ENCODE peak calls at places on chromosome 18, in seven cellular contexts. O is aorta, E is GM23248, S is heart right ventricle, N is fibroblast of lung, P is A673, W is colonic mucosa. A is an unnamed sample.

GRCh38 chr18:8946046-8946838 is 156.3 kb upstream of the NDUFV2 start:
- DNase-seq in N (peak), E (peak), O (no peak), P (no peak), W (no peak), S (no peak), A (peak)

GRCh38 chr18:79690586-79691482 is 11.2 kb downstream of the CTDP1 start:
- DNase-seq in E (no peak), N (no peak), S (no peak), W (no peak), O (no peak), P (no peak), A (no peak)

GRCh38 chr18:53153281-53153680 is 813.3 kb downstream of the DCC start:
- DNase-seq in W (no peak), S (no peak), E (no peak), O (no peak), P (peak), N (no peak), A (no peak)

GRCh38 chr18:60411715-60412114 is 39.1 kb upstream of the MC4R start:
- DNase-seq in O (no peak), S (no peak), N (no peak), W (no peak), E (no peak), P (peak), A (no peak)

GRCh38 chr18:25736516-25736915 is 353.9 kb downstream of the SS18 start:
- DNase-seq in E (no peak), O (no peak), N (no peak), W (no peak), S (no peak), P (no peak), A (no peak)

GRCh38 chr18:9683418-9684396 is 24.4 kb upstream of the RAB31 start:
- DNase-seq in O (no peak), W (no peak), N (peak), P (peak), S (peak), E (peak), A (peak)

GRCh38 chr18:20971886-20972267 is 139.7 kb downstream of the ROCK1 start:
- DNase-seq in N (peak), W (no peak), E (peak), P (peak), S (no peak), O (no peak), A (no peak)

GRCh38 chr18:3140986-3141639 is 78.7 kb downstream of the MYOM1 start:
- DNase-seq in E (no peak), W (no peak), S (no peak), O (no peak), N (no peak), P (no peak), A (no peak)

GRCh38 chr18:43367895-43368294 is 90.6 kb upstream of the SYT4 start:
- DNase-seq in S (no peak), P (no peak), N (no peak), W (no peak), O (no peak), E (no peak), A (no peak)

GRCh38 chr18:51361130-51361860 is 163.8 kb upstream of the MEX3C start:
- DNase-seq in N (no peak), S (peak), O (no peak), W (no peak), P (peak), E (no peak), A (no peak)

GRCh38 chr18:8480506-8481328 is 128.5 kb upstream of the RAB12 start:
- DNase-seq in O (no peak), P (peak), W (no peak), N (peak), S (peak), E (peak), A (no peak)

GRCh38 chr18:72738136-72738535 is 129.7 kb downstream of the NETO1 start:
- DNase-seq in W (no peak), S (no peak), N (no peak), P (no peak), O (no peak), E (no peak), A (no peak)

GRCh38 chr18:295756-296155 is 27.9 kb upstream of the THOC1 start:
- DNase-seq in E (peak), W (no peak), O (no peak), P (no peak), S (no peak), N (no peak), A (no peak)

GRCh38 chr18:75697493-75697892 is 270.0 kb upstream of the SMIM21 start:
- DNase-seq in W (no peak), N (no peak), O (no peak), P (no peak), E (no peak), S (no peak), A (no peak)

GRCh38 chr18:53946561-53946960 is 277.9 kb downstream of the MBD2 start:
- DNase-seq in N (no peak), W (no peak), E (peak), P (no peak), O (no peak), S (no peak), A (peak)

GRCh38 chr18:79624356-79624961 is 55.1 kb upstream of the CTDP1 start:
- DNase-seq in N (no peak), E (no peak), S (no peak), W (no peak), P (no peak), O (no peak), A (no peak)

GRCh38 chr18:22846088-22846683 is 86.9 kb upstream of the RBBP8 start:
- DNase-seq in E (peak), P (peak), O (no peak), W (no peak), S (no peak), N (peak), A (no peak)

GRCh38 chr18:62954341-62954740 is 239.0 kb downstream of the PHLPP1 start:
- DNase-seq in W (no peak), S (no peak), P (no peak), E (no peak), N (no peak), O (no peak), A (no peak)

GRCh38 chr18:10798727-10799435 is 273.1 kb downstream of the NAPG start:
- DNase-seq in W (no peak), P (no peak), N (peak), S (no peak), O (no peak), E (peak), A (no peak)

GRCh38 chr18:69261436-69261835 is 139.3 kb upstream of the DOK6 start:
- DNase-seq in W (no peak), P (no peak), S (no peak), E (no peak), N (no peak), O (no peak), A (no peak)

GRCh38 chr18:46820863-46821262 is 64.0 kb upstream of the ST8SIA5 start:
- DNase-seq in S (peak), O (no peak), P (no peak), N (no peak), E (no peak), W (no peak), A (no peak)

GRCh38 chr18:35566019-35566418 is 15.5 kb upstream of the GALNT1 start:
- DNase-seq in S (no peak), W (no peak), E (no peak), N (no peak), P (no peak), O (no peak), A (no peak)

GRCh38 chr18:13616525-13617035 is 109.8 kb downstream of the FAM210A start:
- DNase-seq in W (no peak), N (no peak), O (no peak), E (no peak), S (no peak), P (no peak), A (no peak)

GRCh38 chr18:61735564-61736102 is 157.2 kb downstream of the RNF152 start:
- DNase-seq in N (no peak), E (no peak), S (no peak), O (no peak), P (no peak), W (peak), A (no peak)

DNA sequence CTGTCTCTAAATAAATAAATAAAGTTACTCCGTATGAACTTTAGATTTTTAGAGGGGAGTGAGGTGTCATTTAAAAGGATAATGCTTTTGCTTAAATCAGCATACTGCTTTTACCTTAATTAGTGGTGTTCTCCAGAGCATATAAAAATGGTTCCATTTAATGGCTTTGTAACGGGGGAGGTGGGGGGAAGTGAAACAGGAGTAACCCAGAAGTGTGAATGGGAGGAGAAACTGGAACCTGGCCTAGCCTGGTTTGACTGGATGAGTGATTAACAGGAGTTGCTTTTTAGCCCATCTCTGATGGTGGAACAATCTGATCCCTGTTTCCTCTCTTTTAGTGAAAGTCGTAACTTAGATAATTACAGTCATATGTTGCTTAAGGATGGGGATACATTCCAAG is 1.6 kb downstream of the CNDP2 start:
- DNase-seq in E (peak), O (no peak), S (no peak), W (no peak), P (no peak), N (no peak), A (no peak)
- H3K4me3 ChIP-seq in E (peak), O (no peak), S (no peak), W (no peak), P (no peak), N (no peak), A (no peak)

GRCh38 chr18:14925281-14925709 is 177.3 kb downstream of the ANKRD30B start:
- DNase-seq in N (peak), E (no peak), P (no peak), S (no peak), W (no peak), O (no peak), A (no peak)
- H3K4me3 ChIP-seq in N (no peak), E (no peak), P (no peak), S (no peak), W (no peak), O (no peak), A (no peak)

GRCh38 chr18:11891737-11892136 is 16.4 kb downstream of the MPPE1 start:
- DNase-seq in O (no peak), W (no peak), P (no peak), E (no peak), N (no peak), S (no peak), A (no peak)

GRCh38 chr18:11887305-11888262 is 20.5 kb downstream of the MPPE1 start:
- DNase-seq in P (no peak), O (no peak), W (peak), S (no peak), N (no peak), E (no peak), A (no peak)

GRCh38 chr18:11889284-11889683 is 18.8 kb downstream of the MPPE1 start:
- DNase-seq in O (no peak), S (no peak), W (no peak), N (no peak), E (no peak), P (no peak), A (no peak)

GRCh38 chr18:11886629-11887028 is 21.5 kb downstream of the MPPE1 start:
- DNase-seq in N (no peak), E (no peak), S (no peak), O (no peak), W (no peak), P (no peak), A (no peak)

GRCh38 chr18:11888726-11889125 is 19.4 kb downstream of the MPPE1 start:
- DNase-seq in N (no peak), S (no peak), O (no peak), P (no peak), W (no peak), E (no peak), A (no peak)
- H3K4me3 ChIP-seq in N (no peak), S (no peak), O (no peak), P (no peak), W (no peak), E (no peak), A (no peak)

DNA sequence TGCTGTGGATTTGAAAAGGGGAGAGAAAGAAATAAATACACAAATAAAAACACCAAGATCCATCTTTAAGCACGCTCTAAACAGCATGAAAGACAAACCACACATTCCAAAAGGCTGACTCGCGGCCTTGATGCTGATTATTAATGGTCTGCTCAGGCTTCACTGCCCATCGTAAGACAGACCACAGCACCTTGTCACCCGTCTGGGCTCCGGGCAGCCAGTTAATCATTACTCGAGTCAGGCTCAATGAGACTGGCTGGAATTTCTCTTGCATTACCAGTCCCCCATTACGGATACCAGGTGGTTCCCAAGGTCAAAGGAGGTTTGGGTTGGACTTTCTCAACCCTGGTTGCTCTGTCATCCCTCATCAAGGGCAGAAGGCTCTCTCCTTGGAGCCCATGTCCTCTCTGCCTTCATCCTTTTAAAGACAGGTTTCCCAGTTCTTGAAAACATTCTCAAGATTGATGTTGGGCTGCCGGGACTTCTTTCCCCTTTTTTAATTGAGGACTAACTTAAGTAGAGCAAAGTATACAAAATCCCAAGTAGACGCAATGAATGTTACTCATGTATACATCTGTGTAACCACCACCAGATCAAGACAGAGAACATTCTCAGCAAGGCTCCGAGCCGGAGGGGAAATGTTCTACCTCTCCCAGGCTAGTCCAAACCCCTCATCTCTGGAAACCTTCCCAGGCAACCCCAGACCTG is 8.1 kb downstream of the SMAD7 start:
- DNase-seq in N (peak), P (no peak), E (peak), W (no peak), O (no peak), S (no peak), A (peak)
- H3K4me3 ChIP-seq in N (peak), P (no peak), E (peak), W (no peak), O (peak), S (peak), A (no peak)

DNA sequence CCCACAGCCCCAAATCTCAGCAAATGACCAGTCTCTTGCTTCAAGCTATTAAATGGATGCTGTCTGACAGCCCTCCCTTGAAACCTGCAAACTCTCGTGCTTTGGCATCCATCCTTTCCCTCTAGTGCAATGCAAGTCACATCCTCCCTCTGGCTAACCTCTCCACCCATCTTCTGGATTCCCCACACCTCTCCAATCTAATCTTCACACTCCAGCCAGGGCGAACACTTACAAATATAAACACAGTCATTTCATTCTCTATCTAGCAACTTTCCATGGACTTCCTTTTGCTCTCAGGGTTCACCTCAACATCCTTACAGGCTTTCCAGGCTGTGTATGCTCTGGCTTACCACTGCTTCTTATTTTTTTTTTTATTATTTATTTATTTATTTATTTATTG is 10.1 kb upstream of the NARS1 start:
- DNase-seq in P (no peak), O (no peak), S (no peak), N (no peak), E (no peak), W (no peak), A (no peak)
- H3K4me3 ChIP-seq in P (peak), O (no peak), S (no peak), N (no peak), E (peak), W (no peak), A (no peak)

GRCh38 chr18:37484893-37485834 is 80.4 kb downstream of the CELF4 start:
- DNase-seq in P (peak), S (no peak), N (peak), O (no peak), W (no peak), E (peak), A (no peak)
- H3K4me3 ChIP-seq in P (no peak), S (peak), N (no peak), O (no peak), W (no peak), E (no peak), A (no peak)

GRCh38 chr18:77250501-77250925 is 865 bp downstream of the GALR1 start:
- DNase-seq in S (no peak), O (no peak), W (no peak), E (no peak), N (no peak), P (no peak), A (no peak)
- H3K4me3 ChIP-seq in S (peak), O (no peak), W (no peak), E (no peak), N (no peak), P (no peak), A (no peak)

A was measured in skeletal muscle cell.